ENCODE peak calls at places on chromosomes 16 and 17, in five cellular contexts. Y is left ventricle myocardium inferior; H is adrenal gland; R is effector memory CD4-positive, alpha-beta T cell; Z is heart left ventricle. E is an unnamed sample. For H3K4me1, the result is how much of the 10 kb centered on the place peaks cover.

GRCh38 chr17:60902399-60902798 is 224.7 kb downstream of the BCAS3 start:
- DNase-seq in H (no peak), Z (no peak), Y (no peak), R (no peak), E (no peak)

GRCh38 chr17:9240659-9241370 is 219.5 kb downstream of the NTN1 start:
- DNase-seq in Y (peak), Z (peak), H (peak), R (no peak), E (no peak)

GRCh38 chr17:69179227-69179952 is 37.7 kb upstream of the ABCA6 start:
- DNase-seq in Y (no peak), H (peak), R (no peak), Z (no peak), E (no peak)

GRCh38 chr17:79000396-79001189 is 9.0 kb downstream of the CANT1 start:
- DNase-seq in Z (no peak), Y (no peak), R (no peak), H (no peak), E (no peak)

GRCh38 chr16:28898942-28899341 is 20.7 kb downstream of the ATP2A1 start:
- DNase-seq in Y (no peak), H (no peak), Z (no peak), R (no peak), E (no peak)

GRCh38 chr17:58219789-58220183 is 731 bp upstream of the MKS1 start:
- DNase-seq in Y (no peak), Z (no peak), H (no peak), R (no peak), E (no peak)

GRCh38 chr17:37682007-37682406 is 38.8 kb upstream of the DDX52 start:
- DNase-seq in H (no peak), R (no peak), Z (no peak), Y (no peak), E (no peak)

GRCh38 chr17:2192367-2193028 is 111.1 kb downstream of the SMG6 start:
- DNase-seq in Y (no peak), H (no peak), R (no peak), Z (peak), E (peak)

GRCh38 chr16:24737391-24737871 is 8.0 kb downstream of the TNRC6A start:
- DNase-seq in Y (no peak), H (no peak), R (no peak), Z (no peak), E (no peak)

GRCh38 chr17:60646701-60647100 is 30.9 kb upstream of the BCAS3 start:
- DNase-seq in R (no peak), Y (no peak), Z (no peak), H (no peak), E (no peak)

GRCh38 chr17:31580331-31581021 is 189.0 kb downstream of the RAB11FIP4 start:
- DNase-seq in Y (no peak), R (no peak), H (peak), Z (peak), E (no peak)

GRCh38 chr17:73165616-73166404 is 1.0 kb downstream of the SSTR2 start:
- DNase-seq in R (no peak), H (no peak), Y (no peak), Z (no peak), E (peak)

GRCh38 chr16:87543436-87544191 is 50.8 kb upstream of the ZCCHC14 start:
- DNase-seq in Z (peak), H (no peak), Y (no peak), R (no peak), E (no peak)

GRCh38 chr16:1903845-1904820 is 14.1 kb downstream of the HS3ST6 start:
- DNase-seq in R (no peak), H (no peak), Y (no peak), Z (no peak), E (peak)

GRCh38 chr16:79297805-79298204 is 302.7 kb downstream of the MAF start:
- DNase-seq in Z (no peak), R (no peak), H (no peak), Y (no peak), E (no peak)

GRCh38 chr16:72025404-72026114 is 17.0 kb downstream of the DHODH start:
- DNase-seq in R (no peak), Z (no peak), Y (no peak), H (no peak), E (no peak)

GRCh38 chr16:31134625-31135534 is 647 bp downstream of the PRSS8 start:
- DNase-seq in Y (no peak), H (no peak), Z (no peak), R (no peak), E (peak)

GRCh38 chr17:63772801-63773271 is 561 bp downstream of the CCDC47 start:
- DNase-seq in Y (no peak), R (no peak), Z (no peak), H (no peak), E (no peak)

GRCh38 chr17:15441315-15441714 is 26.1 kb downstream of the CDRT4 start:
- DNase-seq in R (no peak), Z (no peak), Y (no peak), H (no peak), E (no peak)

GRCh38 chr17:52524238-52524637 is 365.7 kb upstream of the CA10 start:
- DNase-seq in H (no peak), R (no peak), Y (no peak), Z (no peak), E (no peak)

GRCh38 chr17:4893721-4894560 is 5.4 kb upstream of the C17orf107 start:
- DNase-seq in Z (no peak), R (no peak), Y (no peak), H (no peak), E (no peak)

GRCh38 chr17:55740515-55741352 is 10.1 kb upstream of the PCTP start:
- DNase-seq in R (no peak), H (peak), Z (no peak), Y (no peak), E (no peak)

GRCh38 chr17:42023524-42024349 is 3.8 kb downstream of the NKIRAS2 start:
- DNase-seq in Y (peak), R (no peak), Z (no peak), H (peak), E (no peak)

GRCh38 chr17:43615330-43615729 is 46.4 kb downstream of the MEOX1 start:
- DNase-seq in Y (no peak), R (no peak), Z (no peak), H (no peak), E (no peak)

GRCh38 chr17:56638536-56639177 is 45.2 kb downstream of the NOG start:
- DNase-seq in Z (no peak), Y (no peak), R (no peak), H (no peak), E (no peak)

GRCh38 chr16:5928476-5929055 is 831.0 kb upstream of the EEF2KMT start:
- DNase-seq in Z (no peak), Y (no peak), H (no peak), R (no peak), E (no peak)

GRCh38 chr17:75637143-75637538 is 3.9 kb downstream of the SMIM5 start:
- DNase-seq in R (no peak), Z (peak), Y (peak), H (no peak), E (peak)

GRCh38 chr16:88965826-88966480 is 11.1 kb downstream of the CBFA2T3 start:
- DNase-seq in Y (no peak), Z (no peak), R (no peak), H (no peak), E (no peak)
- H3K4me1 ChIP-seq in Y (under half), Z (under half), R (under half), H (under half), E (under half)

GRCh38 chr16:56300901-56301351 is 109.6 kb downstream of the GNAO1 start:
- DNase-seq in Y (no peak), Z (no peak), H (no peak), R (no peak), E (no peak)
- H3K4me1 ChIP-seq in Y (under half), Z (under half), H (under half), R (under half), E (under half)

DNA sequence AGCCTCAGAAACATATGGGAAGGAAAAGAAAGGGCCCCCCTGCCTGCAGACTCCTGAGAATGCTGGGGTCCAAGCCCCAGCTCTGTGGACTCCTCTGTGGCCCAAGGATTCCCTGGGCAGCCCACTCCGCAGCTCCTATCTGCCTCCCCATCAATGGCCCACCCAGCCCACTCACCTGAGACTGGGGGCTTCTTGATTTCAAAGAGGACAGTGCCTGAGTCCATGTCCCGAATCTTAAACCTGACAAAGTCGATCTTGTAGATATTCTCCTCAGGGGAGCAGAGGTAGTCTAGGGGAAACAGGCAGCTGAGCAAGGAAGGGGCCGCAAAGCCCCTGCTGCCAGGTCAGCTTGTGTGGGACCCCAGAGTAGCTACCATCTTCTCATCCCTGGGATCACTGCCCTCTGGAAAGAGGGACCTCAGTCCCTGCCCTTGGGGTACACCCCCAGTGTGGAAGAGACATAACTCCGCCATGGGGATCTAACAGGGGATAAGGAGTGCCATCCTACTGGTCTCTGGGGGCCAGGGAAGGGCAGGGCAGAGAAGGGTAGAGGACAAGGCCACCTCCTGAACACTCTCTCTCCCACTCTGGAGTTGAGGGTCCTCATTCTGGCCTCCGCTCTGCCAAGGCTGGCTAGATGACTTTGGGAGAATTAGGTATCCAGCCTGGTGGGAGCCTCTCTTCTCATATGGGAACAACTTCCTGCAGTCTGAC is 3.9 kb downstream of the UNC119 start:
- DNase-seq in Y (no peak), R (no peak), H (no peak), Z (no peak), E (no peak)
- H3K4me1 ChIP-seq in Y (under half), R (under half), H (under half), Z (under half), E (under half)

DNA sequence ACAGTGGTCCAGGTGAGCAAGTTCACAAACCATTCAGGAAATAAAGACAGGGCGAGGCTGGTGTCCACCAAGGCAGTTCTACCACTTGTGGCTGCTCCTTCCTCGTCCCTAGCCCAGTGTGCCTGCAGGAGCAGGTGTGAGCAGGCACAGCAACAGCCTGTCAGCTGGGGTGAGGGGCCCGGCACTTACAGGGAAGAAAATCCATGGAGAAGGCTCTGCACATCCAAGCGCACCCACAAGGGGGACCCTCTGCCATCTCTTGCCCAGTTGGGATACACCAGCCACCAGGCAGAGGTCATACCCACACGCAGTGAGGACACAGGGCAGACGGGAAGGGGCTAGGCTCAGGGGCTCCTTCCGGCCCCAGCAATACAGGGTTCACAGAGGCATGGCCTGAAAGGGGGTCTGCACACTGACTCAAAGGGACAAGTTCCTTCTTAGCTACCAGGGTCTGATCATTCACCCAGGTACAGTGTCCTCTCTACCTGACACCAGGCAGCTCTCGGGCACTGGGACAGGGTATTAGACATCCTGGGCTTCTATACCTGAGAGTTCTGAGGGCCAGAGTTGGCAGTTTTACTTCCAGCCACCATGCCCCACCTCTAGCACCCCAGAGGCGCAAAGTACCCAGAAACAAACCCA is 27.0 kb downstream of the CDIP1 start:
- DNase-seq in Z (peak), R (no peak), Y (peak), H (peak), E (peak)
- H3K4me1 ChIP-seq in Z (half or more), R (under half), Y (half or more), H (under half), E (under half)

DNA sequence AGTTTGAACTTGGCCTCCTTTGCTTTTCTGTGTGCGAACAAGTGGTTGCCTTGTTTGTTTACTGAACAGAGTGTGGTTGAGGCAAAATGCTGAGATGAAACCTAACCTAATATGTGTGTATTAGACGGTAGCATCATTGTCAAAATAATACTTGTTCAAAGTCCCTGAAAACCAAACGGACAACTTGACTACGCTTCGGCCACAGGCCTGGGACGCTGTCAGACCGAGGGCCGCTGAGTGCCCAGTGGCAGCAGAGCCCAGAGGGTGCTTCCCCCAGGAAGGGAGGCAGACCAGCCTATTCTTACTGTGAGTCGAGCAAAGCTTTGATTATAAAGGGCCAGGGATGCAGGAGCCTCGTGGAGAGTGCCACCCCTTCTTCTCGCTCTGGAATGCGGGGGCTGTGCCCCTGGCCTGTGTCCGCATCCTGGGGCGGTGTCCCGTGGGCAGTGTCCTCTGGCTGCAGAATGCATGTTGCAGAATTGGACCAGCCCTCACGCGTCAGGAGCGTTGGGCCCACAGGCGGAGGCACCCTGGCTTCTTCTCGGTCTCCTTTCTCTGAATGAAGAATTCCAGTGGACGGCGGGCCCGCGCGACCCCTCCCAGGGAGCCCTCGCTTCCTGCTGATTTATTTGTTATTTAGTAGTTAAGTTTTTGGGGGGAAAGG is 5.2 kb downstream of the ACSF3 start:
- DNase-seq in R (no peak), Y (no peak), H (no peak), Z (no peak), E (no peak)
- H3K4me1 ChIP-seq in R (under half), Y (under half), H (under half), Z (under half), E (under half)

GRCh38 chr17:50210249-50211225 is 9.1 kb upstream of the COL1A1 start:
- DNase-seq in H (peak), Y (peak), Z (peak), R (no peak), E (peak)
- H3K4me1 ChIP-seq in H (under half), Y (half or more), Z (half or more), R (under half), E (under half)

DNA sequence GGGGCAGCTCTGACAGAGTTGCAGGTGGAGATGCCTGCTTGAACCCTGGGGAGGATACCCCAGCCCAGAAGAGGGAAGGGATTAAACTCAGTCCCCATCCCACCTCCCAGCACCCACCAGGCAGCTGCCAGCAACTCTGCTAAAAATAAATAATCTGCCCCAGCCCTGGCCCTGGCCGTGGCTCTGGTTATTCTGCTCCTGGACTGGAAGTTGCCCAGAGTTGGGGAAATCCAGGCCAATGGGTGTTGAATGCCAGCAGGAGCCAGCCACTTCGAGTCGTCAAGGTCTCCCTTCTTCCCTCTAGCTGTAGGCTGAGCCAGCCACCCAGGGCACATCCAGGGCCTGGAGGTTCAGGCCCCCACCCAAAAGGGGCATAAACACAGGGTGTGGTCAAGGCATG is 836 bp upstream of the RRAD start:
- DNase-seq in Y (peak), H (peak), R (no peak), Z (peak), E (no peak)
- H3K4me1 ChIP-seq in Y (half or more), H (under half), R (under half), Z (half or more), E (under half)

DNA sequence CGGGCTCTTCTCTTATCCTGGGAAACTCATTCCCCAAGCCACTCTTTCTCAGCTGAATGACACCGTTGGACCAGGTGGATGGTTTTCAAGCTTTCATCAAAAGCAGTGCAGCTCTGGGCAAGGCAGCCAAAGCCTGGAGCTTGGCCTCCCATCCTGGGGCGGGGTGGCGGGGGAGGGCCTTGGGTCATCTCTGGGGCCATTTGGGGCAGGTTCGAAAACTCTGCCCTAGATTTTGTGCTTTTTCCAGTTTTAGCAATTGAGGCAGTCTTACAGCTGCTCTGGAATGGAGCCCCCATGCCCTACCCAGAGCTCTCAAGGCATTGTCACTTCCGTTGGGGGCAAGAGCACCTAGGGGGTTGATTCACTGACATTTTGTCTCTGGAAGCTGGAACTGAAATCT is 9.1 kb downstream of the MPRIP start:
- DNase-seq in Z (peak), H (no peak), R (no peak), Y (no peak), E (no peak)
- H3K4me1 ChIP-seq in Z (half or more), H (under half), R (under half), Y (half or more), E (under half)

GRCh38 chr16:23509763-23510153 is 536 bp downstream of the GGA2 start:
- DNase-seq in Y (no peak), Z (peak), R (peak), H (no peak), E (no peak)
- H3K4me1 ChIP-seq in Y (half or more), Z (under half), R (under half), H (under half), E (under half)

E was measured in BE2C.